ENCODE peak calls at places on chromosomes 4 and X, in six cellular contexts. D, Q, P, G, H and S are unnamed samples.

GRCh38 chr4:139841464-139842195 is 176.0 kb downstream of the MGST2 start:
- DNase-seq in D (no peak), Q (no peak), H (no peak), G (no peak), P (no peak), S (no peak)

GRCh38 chr4:169859366-169860216 is 101.8 kb upstream of the HPF1 start:
- DNase-seq in Q (peak), G (no peak), H (no peak), P (no peak), D (no peak), S (no peak)

GRCh38 chr4:55398966-55399365 is 3.2 kb downstream of the TMEM165 start:
- DNase-seq in Q (no peak), D (no peak), P (no peak), G (no peak), H (no peak), S (no peak)

GRCh38 chrX:147875866-147876596 is 35.7 kb upstream of the FMR1 start:
- DNase-seq in D (no peak), H (no peak), P (no peak), G (no peak), Q (no peak), S (no peak)

GRCh38 chr4:93396274-93396673 is 432.3 kb upstream of the ATOH1 start:
- DNase-seq in G (no peak), H (no peak), P (no peak), D (peak), Q (no peak), S (no peak)

GRCh38 chr4:158411180-158411721 is 110.4 kb upstream of the RXFP1 start:
- DNase-seq in D (no peak), G (no peak), P (no peak), Q (no peak), H (no peak), S (no peak)

GRCh38 chr4:30917946-30918345 is 197.8 kb downstream of the PCDH7 start:
- DNase-seq in H (no peak), Q (no peak), P (no peak), D (no peak), G (no peak), S (no peak)

GRCh38 chrX:101659601-101660063 is at the start of gene ARMCX2:
- DNase-seq in P (peak), H (peak), D (no peak), G (peak), Q (peak), S (peak)

GRCh38 chrX:151830911-151831310 is 81.8 kb upstream of the MAGEA4 start:
- DNase-seq in P (no peak), G (no peak), Q (no peak), H (no peak), D (no peak), S (no peak)

GRCh38 chr4:98745372-98745771 is 87.0 kb upstream of the TSPAN5 start:
- DNase-seq in G (peak), Q (no peak), D (peak), H (no peak), P (no peak), S (no peak)

DNA sequence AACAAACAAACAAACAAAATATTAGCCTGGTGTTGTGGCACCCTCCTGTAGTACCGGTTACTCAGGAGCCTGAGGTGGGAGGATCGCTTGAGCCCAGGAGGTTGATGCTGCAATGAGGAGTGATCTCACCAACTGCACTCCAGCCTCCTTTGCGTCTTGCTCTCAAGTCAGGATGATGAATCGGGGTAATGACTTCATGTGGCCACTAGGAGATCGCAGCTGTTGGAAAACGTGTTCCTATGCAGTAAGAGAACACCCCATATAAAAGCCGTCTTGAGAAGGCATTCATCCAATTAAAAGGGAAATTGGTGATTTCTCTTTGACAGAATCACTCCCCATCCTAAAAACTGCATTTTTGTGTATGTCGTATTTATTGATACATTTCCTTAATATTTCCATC is 6.9 kb downstream of the CCNB3 start:
- DNase-seq in Q (no peak), P (no peak), G (no peak), D (peak), H (no peak), S (peak)
- TF ChIP-seq CTCF in Q (no peak), P (no peak), G (peak), D (peak), H (peak), S (no peak)

DNA sequence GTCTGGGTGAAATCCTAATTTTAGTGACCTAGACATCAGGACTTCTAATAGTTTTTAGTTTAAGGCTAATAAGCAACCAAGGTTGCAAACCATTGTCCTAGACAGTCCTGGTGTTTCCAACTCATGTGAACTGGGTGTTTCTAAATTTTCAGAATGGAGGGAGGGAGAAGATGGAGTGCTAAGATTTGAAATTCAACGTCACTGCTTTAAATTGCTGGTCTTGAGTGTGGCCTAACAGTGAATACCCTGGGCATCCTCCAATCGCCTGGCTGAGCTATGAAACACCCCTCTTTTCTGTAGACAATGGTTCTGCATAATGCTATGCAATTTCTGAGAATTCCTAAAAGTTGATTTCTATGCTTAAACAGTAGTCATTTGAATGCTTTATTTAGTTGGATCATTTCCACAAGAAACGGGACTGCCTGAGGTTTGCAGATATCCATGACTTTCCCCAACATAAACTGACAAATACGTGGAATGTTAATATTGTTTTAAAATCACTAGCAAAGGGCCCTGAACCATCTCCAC is 1.2 kb downstream of the FBXL5 start:
- DNase-seq in G (peak), P (no peak), D (peak), H (no peak), Q (no peak), S (no peak)
- TF ChIP-seq POLR2A in G (no peak), P (no peak), D (no peak), H (no peak), Q (no peak), S (no peak)

GRCh38 chr4:86721412-86721811 is 127.3 kb downstream of the PTPN13 start:
- DNase-seq in P (no peak), Q (no peak), G (no peak), D (no peak), H (no peak), S (no peak)
- H3K4me3 ChIP-seq in P (no peak), Q (no peak), G (no peak), D (no peak), H (no peak), S (no peak)

DNA sequence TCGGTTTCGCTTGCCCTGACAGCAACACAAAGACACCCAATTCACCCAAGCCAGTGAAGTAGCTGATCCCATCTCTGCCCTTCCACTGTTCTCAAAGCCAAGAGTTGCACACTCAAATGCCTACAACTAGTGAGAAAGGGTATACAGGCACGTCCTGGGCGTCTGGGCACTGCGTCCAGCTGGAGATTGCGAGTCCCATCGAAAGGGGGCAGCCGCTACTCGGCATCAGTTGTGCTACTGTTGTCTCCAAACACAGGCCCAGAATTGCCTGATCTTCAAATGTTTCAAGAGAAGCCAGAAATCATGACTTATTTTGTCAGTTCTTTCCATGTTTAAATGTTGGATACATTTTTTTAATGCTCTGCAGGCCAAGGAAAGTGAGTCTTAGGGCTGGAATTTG is 487.8 kb downstream of the BCOR start:
- DNase-seq in Q (no peak), H (no peak), P (no peak), G (no peak), D (no peak), S (no peak)
- TF ChIP-seq CTCF in Q (no peak), H (no peak), P (no peak), G (no peak), D (no peak), S (no peak)

DNA sequence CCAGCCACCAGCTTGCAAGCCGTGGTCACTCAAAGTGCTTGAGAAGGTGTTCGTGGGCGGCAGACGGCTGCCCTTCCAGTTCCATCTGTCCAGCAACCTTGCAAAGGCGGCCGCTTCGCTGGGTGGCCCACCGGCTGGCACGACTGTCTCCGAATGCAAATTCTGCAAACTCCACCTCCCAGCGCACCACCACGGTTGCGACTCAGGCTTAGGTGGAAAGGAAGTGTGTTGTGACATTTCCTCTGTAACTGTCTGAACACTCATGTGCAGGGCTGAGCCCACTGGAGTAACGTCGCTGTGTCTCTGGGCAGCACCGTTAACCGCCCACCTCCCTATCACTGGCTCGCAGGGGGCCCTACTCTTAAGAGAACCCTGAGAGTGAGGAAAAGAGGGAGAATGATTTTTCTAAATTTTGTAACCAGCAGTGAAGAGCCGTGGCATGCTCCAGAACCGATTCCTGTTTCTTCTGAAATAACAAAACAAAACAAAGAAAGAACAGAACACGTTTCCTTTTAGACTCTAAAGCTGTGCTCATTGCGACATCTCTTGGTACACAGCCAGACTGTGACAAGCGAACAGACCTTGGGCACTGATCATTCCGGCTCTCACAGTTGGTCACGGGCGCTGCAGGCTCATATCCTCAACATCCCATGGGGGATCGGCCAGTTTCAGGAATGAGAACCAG is at the start of gene P2RY8:
- DNase-seq in D (peak), P (peak), H (peak), Q (peak), G (peak), S (peak)
- TF ChIP-seq POLR2A in D (no peak), P (no peak), H (no peak), Q (peak), G (no peak), S (no peak)

DNA sequence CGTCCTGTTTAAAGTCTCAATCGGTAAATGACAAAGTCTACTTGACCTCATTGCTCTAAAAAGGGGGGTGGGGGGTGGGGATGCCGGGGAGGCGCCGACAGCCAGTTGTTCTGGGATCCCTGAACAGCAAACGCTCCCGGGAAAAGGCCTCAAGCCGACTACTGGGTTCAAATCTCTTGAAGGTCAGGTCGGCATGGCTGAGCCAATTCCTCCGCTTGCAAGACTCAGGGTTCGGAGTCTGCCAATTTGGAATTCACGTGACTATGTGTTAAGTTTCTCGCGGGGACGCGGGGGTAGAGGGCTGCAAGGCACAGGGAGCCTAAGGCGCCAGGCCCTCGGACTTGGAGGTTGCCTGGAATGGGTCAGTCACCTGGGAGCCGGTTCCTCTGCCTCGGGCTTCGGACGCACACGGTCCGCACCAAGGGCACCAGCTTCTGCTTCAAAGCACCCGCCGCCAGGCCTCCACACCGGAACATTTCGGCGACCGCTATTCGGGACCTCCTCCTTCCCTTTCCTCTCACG is 399 bp downstream of the AIFM1 start:
- DNase-seq in P (no peak), Q (no peak), G (peak), H (no peak), D (no peak), S (no peak)
- H3K4me3 ChIP-seq in P (peak), Q (peak), G (peak), H (peak), D (peak), S (peak)

DNA sequence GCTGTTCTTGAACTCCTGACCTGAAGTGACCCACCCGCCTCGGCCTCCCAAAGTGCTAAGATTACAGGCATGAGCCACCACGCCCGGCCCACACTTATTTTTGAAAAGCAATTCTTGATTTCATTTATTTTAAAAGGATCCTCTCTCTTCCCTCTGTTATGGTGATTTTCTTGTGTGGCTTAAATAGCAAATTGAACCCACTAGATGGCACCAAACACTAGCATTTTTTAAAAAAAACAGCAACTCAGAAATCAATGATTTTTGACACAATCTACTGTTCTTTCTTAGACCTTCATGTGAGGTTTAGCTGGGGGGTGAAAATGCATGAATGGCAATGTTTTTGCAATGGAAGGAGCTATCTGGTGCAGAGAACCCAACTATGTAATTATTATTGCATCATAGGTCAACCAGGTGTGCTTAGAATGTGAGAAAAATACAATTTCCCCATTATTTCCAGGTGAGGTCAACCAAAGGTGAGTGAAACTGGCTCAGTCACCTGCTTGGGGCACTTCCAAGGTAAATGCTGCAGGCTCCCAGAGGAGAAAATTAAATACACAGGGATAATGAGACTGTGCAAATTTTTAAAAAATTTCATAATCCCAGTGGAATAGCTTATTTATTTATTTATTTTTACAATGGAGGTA is 226.6 kb upstream of the PRKX start:
- DNase-seq in P (no peak), G (no peak), Q (no peak), H (no peak), D (peak), S (no peak)
- TF ChIP-seq CTCF in P (no peak), G (peak), Q (no peak), H (peak), D (peak), S (no peak)